ENCODE peak calls at places on chromosomes 12 and 14, in five cellular contexts. V is K562, I is choroid plexus epithelial cell, R is AG10803, U is AG09309. Z is an unnamed sample.

GRCh38 chr12:109111775-109112491 is 4.5 kb upstream of the ACACB start:
- DNase-seq in V (peak), I (peak), R (peak), U (no peak), Z (peak)

GRCh38 chr12:12474471-12474928 is 88.2 kb downstream of the DUSP16 start:
- DNase-seq in V (peak), I (no peak), R (no peak), U (no peak), Z (no peak)

GRCh38 chr12:45991289-45992249 is 1.2 kb upstream of the SCAF11 start:
- DNase-seq in V (peak), I (peak), R (peak), U (no peak), Z (peak)

GRCh38 chr12:75820848-75821578 is 210.6 kb downstream of the PHLDA1 start:
- DNase-seq in V (no peak), I (no peak), R (peak), U (peak), Z (no peak)

GRCh38 chr12:129614221-129614885 is 289.5 kb downstream of the TMEM132D start:
- DNase-seq in V (no peak), I (peak), R (no peak), U (no peak), Z (no peak)

GRCh38 chr12:109202770-109203169 is 86.4 kb downstream of the ACACB start:
- DNase-seq in V (no peak), I (no peak), R (no peak), U (peak), Z (no peak)

GRCh38 chr14:96077983-96078686 is 39.0 kb downstream of the C14orf132 start:
- DNase-seq in V (no peak), I (no peak), R (no peak), U (no peak), Z (no peak)

GRCh38 chr12:6082613-6083012 is 41.9 kb downstream of the VWF start:
- DNase-seq in V (no peak), I (no peak), R (no peak), U (no peak), Z (no peak)

GRCh38 chr14:31265701-31266398 is 58.3 kb upstream of the HECTD1 start:
- DNase-seq in V (peak), I (no peak), R (peak), U (no peak), Z (no peak)

GRCh38 chr12:65885716-65886115 is 61.4 kb downstream of the HMGA2 start:
- DNase-seq in V (no peak), I (no peak), R (no peak), U (no peak), Z (no peak)

GRCh38 chr12:113077859-113078256 is 21.3 kb downstream of the DTX1 start:
- DNase-seq in V (no peak), I (no peak), R (no peak), U (no peak), Z (no peak)

GRCh38 chr14:29925106-29925722 is 2.4 kb downstream of the PRKD1 start:
- DNase-seq in V (no peak), I (peak), R (peak), U (no peak), Z (no peak)

GRCh38 chr14:72462041-72462440 is 431.9 kb downstream of the DPF3 start:
- DNase-seq in V (no peak), I (no peak), R (no peak), U (no peak), Z (no peak)

GRCh38 chr14:78959674-78960264 is 789.6 kb downstream of the NRXN3 start:
- DNase-seq in V (peak), I (peak), R (peak), U (peak), Z (peak)

GRCh38 chr14:49679271-49679670 is 8.7 kb downstream of the POLE2 start:
- DNase-seq in V (no peak), I (no peak), R (no peak), U (no peak), Z (no peak)

GRCh38 chr14:64698899-64699298 is 5.3 kb upstream of the PLEKHG3 start:
- DNase-seq in V (no peak), I (no peak), R (no peak), U (no peak), Z (no peak)

GRCh38 chr12:101782544-101782855 is 43.2 kb upstream of the SYCP3 start:
- DNase-seq in V (no peak), I (peak), R (peak), U (no peak), Z (no peak)

GRCh38 chr14:95151561-95151960 is 5.8 kb downstream of the DICER1 start:
- DNase-seq in V (no peak), I (no peak), R (no peak), U (no peak), Z (no peak)

GRCh38 chr12:27331299-27331926 is 1.2 kb upstream of the BMAL2 start:
- DNase-seq in V (peak), I (peak), R (peak), U (peak), Z (no peak)

GRCh38 chr12:6540181-6540877 is 6.0 kb downstream of the GAPDH start:
- DNase-seq in V (peak), I (peak), R (peak), U (peak), Z (peak)

GRCh38 chr12:102958073-102958829 is 777 bp downstream of the ASCL1 start:
- DNase-seq in V (no peak), I (peak), R (peak), U (no peak), Z (peak)

GRCh38 chr14:73026243-73026844 is 562 bp downstream of the ZFYVE1 start:
- DNase-seq in V (no peak), I (no peak), R (no peak), U (no peak), Z (no peak)

GRCh38 chr12:25071366-25071765 is 122.5 kb upstream of the BCAT1 start:
- DNase-seq in V (no peak), I (no peak), R (no peak), U (no peak), Z (no peak)

GRCh38 chr12:88111074-88111652 is 30.7 kb downstream of the CEP290 start:
- DNase-seq in V (no peak), I (peak), R (peak), U (peak), Z (no peak)

GRCh38 chr12:121467638-121468403 is 67.9 kb downstream of the RNF34 start:
- DNase-seq in V (no peak), I (peak), R (no peak), U (no peak), Z (peak)

GRCh38 chr12:113727651-113728061 is 238.5 kb downstream of the RBM19 start:
- DNase-seq in V (no peak), I (no peak), R (peak), U (no peak), Z (no peak)

GRCh38 chr14:74038015-74038859 is 19.1 kb downstream of the BBOF1 start:
- DNase-seq in V (peak), I (peak), R (peak), U (no peak), Z (peak)

GRCh38 chr12:3553681-3554546 is 62.9 kb downstream of the PRMT8 start:
- DNase-seq in V (no peak), I (peak), R (no peak), U (no peak), Z (peak)

GRCh38 chr12:93777249-93777648 is 100.1 kb downstream of the CRADD start:
- DNase-seq in V (no peak), I (peak), R (peak), U (no peak), Z (no peak)

GRCh38 chr12:63308701-63309100 is 157.7 kb upstream of the AVPR1A start:
- DNase-seq in V (no peak), I (peak), R (no peak), U (no peak), Z (no peak)

GRCh38 chr14:20630340-20631022 is 11.0 kb downstream of the OR6S1 start:
- DNase-seq in V (peak), I (peak), R (peak), U (no peak), Z (peak)

GRCh38 chr12:118055144-118055557 is 5.8 kb downstream of the WSB2 start:
- DNase-seq in V (peak), I (peak), R (no peak), U (no peak), Z (peak)

GRCh38 chr12:75361408-75361807 is 26.9 kb downstream of the GLIPR1L1 start:
- DNase-seq in V (no peak), I (no peak), R (no peak), U (no peak), Z (no peak)

GRCh38 chr12:13950502-13950901 is 30.9 kb downstream of the GRIN2B start:
- DNase-seq in V (no peak), I (no peak), R (no peak), U (no peak), Z (no peak)

GRCh38 chr12:131090254-131091210 is 136.8 kb downstream of the ADGRD1 start:
- DNase-seq in V (no peak), I (no peak), R (no peak), U (no peak), Z (no peak)

GRCh38 chr14:79899610-79900009 is 311.7 kb downstream of the DIO2 start:
- DNase-seq in V (no peak), I (no peak), R (no peak), U (no peak), Z (no peak)

GRCh38 chr14:56796259-56796658 is 14.0 kb downstream of the OTX2 start:
- DNase-seq in V (no peak), I (no peak), R (no peak), U (no peak), Z (no peak)

GRCh38 chr12:17976202-17976601 is 113.8 kb downstream of the RERGL start:
- DNase-seq in V (no peak), I (peak), R (no peak), U (no peak), Z (peak)
- TF ChIP-seq CTCF in V (no peak), I (peak), R (no peak), U (peak), Z (peak)

DNA sequence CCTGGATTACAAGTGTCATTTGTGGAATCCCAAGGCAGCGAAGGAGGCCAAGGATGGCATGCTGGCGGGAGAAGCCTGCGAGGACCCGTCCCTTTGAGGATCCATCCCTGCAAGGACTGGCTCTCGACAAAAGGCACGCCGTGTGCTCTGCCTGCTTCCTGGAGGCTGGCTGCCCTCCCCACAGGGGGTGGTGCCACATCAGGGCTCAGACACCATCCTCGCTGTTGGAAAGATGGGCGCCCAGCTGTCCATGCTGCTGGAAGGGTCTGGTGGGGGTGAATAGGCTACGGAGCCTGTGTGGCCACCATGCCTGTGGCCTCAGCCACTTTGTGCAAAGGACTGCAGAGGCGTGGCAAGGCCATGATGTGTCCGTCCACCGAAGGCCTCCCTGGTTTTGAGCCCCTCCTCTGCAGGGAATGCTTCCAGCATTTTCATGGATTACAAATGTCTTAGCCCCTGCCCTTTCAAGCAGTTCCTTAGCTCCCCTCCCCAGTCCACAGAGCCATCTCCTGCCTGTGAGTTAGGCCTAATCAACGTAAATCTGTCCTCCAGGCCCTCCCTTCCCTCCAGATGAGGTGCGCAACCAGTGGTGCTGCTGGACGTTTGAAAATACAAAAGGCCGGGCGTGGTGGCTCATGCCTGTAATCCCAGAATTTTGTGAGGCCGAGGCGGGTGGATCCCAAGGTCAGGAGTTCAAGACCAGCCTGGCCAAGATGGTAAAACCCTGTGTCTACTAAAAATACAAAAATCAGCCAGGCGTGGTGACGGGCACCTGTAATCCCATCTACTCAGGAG is 22.1 kb downstream of the ZBTB42 start:
- DNase-seq in V (no peak), I (no peak), R (no peak), U (no peak), Z (no peak)
- TF ChIP-seq CTCF in V (no peak), I (no peak), R (no peak), U (no peak), Z (no peak)

GRCh38 chr14:25537846-25538455 is 488.0 kb upstream of the STXBP6 start:
- DNase-seq in V (peak), I (peak), R (no peak), U (no peak), Z (peak)
- TF ChIP-seq CTCF in V (no peak), I (peak), R (peak), U (no peak), Z (peak)

DNA sequence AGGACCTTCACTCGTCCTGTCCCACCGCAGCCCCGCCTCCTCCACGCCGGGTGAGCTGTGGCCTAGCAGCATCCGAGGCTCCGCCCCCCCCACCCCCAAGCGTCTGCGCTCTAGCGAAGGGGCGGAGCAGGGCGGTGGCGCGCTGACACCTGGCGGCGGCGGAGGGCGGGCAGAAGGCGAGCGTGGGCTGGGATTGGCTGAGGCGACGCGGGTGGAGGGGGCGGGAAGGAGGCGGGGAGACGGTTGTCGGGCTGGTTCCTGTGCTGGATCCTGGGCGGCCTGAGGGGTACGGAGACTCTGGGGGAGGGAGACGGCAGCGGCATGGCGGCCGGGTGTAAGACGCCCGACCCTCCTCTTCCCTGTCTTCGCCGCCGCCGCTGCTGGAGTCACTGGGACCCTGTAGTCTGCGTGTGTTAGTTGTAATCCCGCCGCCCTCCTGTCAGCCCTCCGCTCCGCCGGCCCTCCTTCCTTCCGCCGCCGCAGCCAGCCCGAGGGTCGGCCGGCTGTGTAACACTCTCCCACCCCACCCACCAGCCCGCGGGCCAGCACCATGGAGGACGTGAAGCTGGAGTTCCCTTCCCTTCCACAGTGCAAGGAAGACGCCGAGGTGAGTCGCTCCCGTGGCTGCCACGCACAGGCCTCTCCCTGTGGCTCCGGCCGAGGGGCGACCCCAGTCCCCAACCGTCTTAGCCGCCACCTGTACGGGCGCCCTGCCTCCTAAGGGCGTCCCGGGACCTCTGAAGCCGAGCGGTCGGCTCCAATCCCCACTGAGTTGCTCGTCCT is at the start of gene STYX:
- DNase-seq in V (peak), I (peak), R (peak), U (peak), Z (peak)
- TF ChIP-seq CTCF in V (no peak), I (no peak), R (no peak), U (no peak), Z (peak)